ENCODE peak calls at places on chromosomes 2 and 18, in seven cellular contexts. One of them, this sample, is unnamed.

GRCh38 chr2:4674007-4674406 is 970.6 kb downstream of the DCDC2C start:
- DNase-seq in amygdala: no peak
- DNase-seq in activated CD4-positive, alpha-beta T cell treated with anti-CD3 and anti-CD28 coated beads, Interleukin-2, amount 10 ng/mL, durations not matched to agents 7 days and 5 days: peak; percentile 8
- DNase-seq in left colon: no peak
- DNase-seq in activated CD4-positive, alpha-beta memory T cell treated with anti-CD3 and anti-CD28 coated beads, Interleukin-2, amount 10 ng/mL, durations not matched to agents 7 days and 5 days: no peak
- DNase-seq in KG1: no peak
- DNase-seq in stimulated activated CD8-positive, alpha-beta memory T cell treated with anti-CD3 and anti-CD28 coated beads, Interleukin-15, amount 100 ng/mL, for 48 hours: no peak
- DNase-seq in this sample: no peak

GRCh38 chr18:69400976-69401474 is 337 bp downstream of the DOK6 start:
- DNase-seq in activated CD4-positive, alpha-beta T cell treated with anti-CD3 and anti-CD28 coated beads, Interleukin-2, amount 10 ng/mL, durations not matched to agents 7 days and 5 days: no peak
- DNase-seq in activated CD4-positive, alpha-beta memory T cell treated with anti-CD3 and anti-CD28 coated beads, Interleukin-2, amount 10 ng/mL, durations not matched to agents 7 days and 5 days: no peak
- DNase-seq in amygdala: no peak
- DNase-seq in left colon: no peak
- DNase-seq in stimulated activated CD8-positive, alpha-beta memory T cell treated with anti-CD3 and anti-CD28 coated beads, Interleukin-15, amount 100 ng/mL, for 48 hours: no peak
- DNase-seq in KG1: no peak
- DNase-seq in this sample: peak; percentile 14

GRCh38 chr18:8787764-8788163 is 82.4 kb downstream of the MTCL1 start:
- DNase-seq in activated CD4-positive, alpha-beta memory T cell treated with anti-CD3 and anti-CD28 coated beads, Interleukin-2, amount 10 ng/mL, durations not matched to agents 7 days and 5 days: no peak
- DNase-seq in KG1: no peak
- DNase-seq in activated CD4-positive, alpha-beta T cell treated with anti-CD3 and anti-CD28 coated beads, Interleukin-2, amount 10 ng/mL, durations not matched to agents 7 days and 5 days: no peak
- DNase-seq in amygdala: no peak
- DNase-seq in left colon: no peak
- DNase-seq in stimulated activated CD8-positive, alpha-beta memory T cell treated with anti-CD3 and anti-CD28 coated beads, Interleukin-15, amount 100 ng/mL, for 48 hours: no peak
- DNase-seq in this sample: no peak

GRCh38 chr18:80179857-80180558 is 67.3 kb downstream of the PARD6G start:
- DNase-seq in amygdala: no peak
- DNase-seq in activated CD4-positive, alpha-beta memory T cell treated with anti-CD3 and anti-CD28 coated beads, Interleukin-2, amount 10 ng/mL, durations not matched to agents 7 days and 5 days: no peak
- DNase-seq in stimulated activated CD8-positive, alpha-beta memory T cell treated with anti-CD3 and anti-CD28 coated beads, Interleukin-15, amount 100 ng/mL, for 48 hours: no peak
- DNase-seq in left colon: peak; percentile 33
- DNase-seq in activated CD4-positive, alpha-beta T cell treated with anti-CD3 and anti-CD28 coated beads, Interleukin-2, amount 10 ng/mL, durations not matched to agents 7 days and 5 days: no peak
- DNase-seq in KG1: no peak
- DNase-seq in this sample: no peak

GRCh38 chr2:237859082-237859433 is 365 bp upstream of the RAMP1 start:
- DNase-seq in left colon: no peak
- DNase-seq in activated CD4-positive, alpha-beta memory T cell treated with anti-CD3 and anti-CD28 coated beads, Interleukin-2, amount 10 ng/mL, durations not matched to agents 7 days and 5 days: no peak
- DNase-seq in KG1: no peak
- DNase-seq in activated CD4-positive, alpha-beta T cell treated with anti-CD3 and anti-CD28 coated beads, Interleukin-2, amount 10 ng/mL, durations not matched to agents 7 days and 5 days: no peak
- DNase-seq in stimulated activated CD8-positive, alpha-beta memory T cell treated with anti-CD3 and anti-CD28 coated beads, Interleukin-15, amount 100 ng/mL, for 48 hours: no peak
- DNase-seq in amygdala: no peak
- DNase-seq in this sample: no peak

GRCh38 chr2:218286570-218287459 is 5.5 kb downstream of the TMBIM1 start:
- DNase-seq in activated CD4-positive, alpha-beta T cell treated with anti-CD3 and anti-CD28 coated beads, Interleukin-2, amount 10 ng/mL, durations not matched to agents 7 days and 5 days: peak; percentile 88
- DNase-seq in amygdala: no peak
- DNase-seq in stimulated activated CD8-positive, alpha-beta memory T cell treated with anti-CD3 and anti-CD28 coated beads, Interleukin-15, amount 100 ng/mL, for 48 hours: peak; percentile 74
- DNase-seq in activated CD4-positive, alpha-beta memory T cell treated with anti-CD3 and anti-CD28 coated beads, Interleukin-2, amount 10 ng/mL, durations not matched to agents 7 days and 5 days: peak; percentile 87
- DNase-seq in KG1: peak; percentile 64
- DNase-seq in left colon: peak; percentile 94
- DNase-seq in this sample: peak; percentile 95

GRCh38 chr2:222318026-222318711 is 19.4 kb upstream of the PAX3 start:
- DNase-seq in activated CD4-positive, alpha-beta memory T cell treated with anti-CD3 and anti-CD28 coated beads, Interleukin-2, amount 10 ng/mL, durations not matched to agents 7 days and 5 days: peak; percentile 43
- DNase-seq in activated CD4-positive, alpha-beta T cell treated with anti-CD3 and anti-CD28 coated beads, Interleukin-2, amount 10 ng/mL, durations not matched to agents 7 days and 5 days: no peak
- DNase-seq in stimulated activated CD8-positive, alpha-beta memory T cell treated with anti-CD3 and anti-CD28 coated beads, Interleukin-15, amount 100 ng/mL, for 48 hours: no peak
- DNase-seq in left colon: peak; percentile 79
- DNase-seq in KG1: peak; percentile 54
- DNase-seq in amygdala: no peak
- DNase-seq in this sample: no peak

GRCh38 chr18:59718108-59719057 is 21.2 kb upstream of the CCBE1 start:
- DNase-seq in left colon: no peak
- DNase-seq in stimulated activated CD8-positive, alpha-beta memory T cell treated with anti-CD3 and anti-CD28 coated beads, Interleukin-15, amount 100 ng/mL, for 48 hours: no peak
- DNase-seq in KG1: no peak
- DNase-seq in activated CD4-positive, alpha-beta memory T cell treated with anti-CD3 and anti-CD28 coated beads, Interleukin-2, amount 10 ng/mL, durations not matched to agents 7 days and 5 days: no peak
- DNase-seq in amygdala: no peak
- DNase-seq in activated CD4-positive, alpha-beta T cell treated with anti-CD3 and anti-CD28 coated beads, Interleukin-2, amount 10 ng/mL, durations not matched to agents 7 days and 5 days: no peak
- DNase-seq in this sample: peak; percentile 83

GRCh38 chr2:218284106-218284811 is 8.0 kb downstream of the TMBIM1 start:
- DNase-seq in amygdala: no peak
- DNase-seq in KG1: no peak
- DNase-seq in left colon: peak; percentile 54
- DNase-seq in activated CD4-positive, alpha-beta T cell treated with anti-CD3 and anti-CD28 coated beads, Interleukin-2, amount 10 ng/mL, durations not matched to agents 7 days and 5 days: peak; percentile 68
- DNase-seq in activated CD4-positive, alpha-beta memory T cell treated with anti-CD3 and anti-CD28 coated beads, Interleukin-2, amount 10 ng/mL, durations not matched to agents 7 days and 5 days: peak; percentile 78
- DNase-seq in stimulated activated CD8-positive, alpha-beta memory T cell treated with anti-CD3 and anti-CD28 coated beads, Interleukin-15, amount 100 ng/mL, for 48 hours: peak; percentile 64
- DNase-seq in this sample: peak; percentile 84

GRCh38 chr2:100451734-100452133 is 18.5 kb upstream of the NMS start:
- DNase-seq in stimulated activated CD8-positive, alpha-beta memory T cell treated with anti-CD3 and anti-CD28 coated beads, Interleukin-15, amount 100 ng/mL, for 48 hours: no peak
- DNase-seq in amygdala: no peak
- DNase-seq in left colon: no peak
- DNase-seq in KG1: no peak
- DNase-seq in activated CD4-positive, alpha-beta T cell treated with anti-CD3 and anti-CD28 coated beads, Interleukin-2, amount 10 ng/mL, durations not matched to agents 7 days and 5 days: no peak
- DNase-seq in activated CD4-positive, alpha-beta memory T cell treated with anti-CD3 and anti-CD28 coated beads, Interleukin-2, amount 10 ng/mL, durations not matched to agents 7 days and 5 days: no peak
- DNase-seq in this sample: no peak

GRCh38 chr2:202054716-202055115 is 18.3 kb upstream of the KIAA2012 start:
- DNase-seq in amygdala: no peak
- DNase-seq in KG1: no peak
- DNase-seq in activated CD4-positive, alpha-beta memory T cell treated with anti-CD3 and anti-CD28 coated beads, Interleukin-2, amount 10 ng/mL, durations not matched to agents 7 days and 5 days: no peak
- DNase-seq in left colon: no peak
- DNase-seq in activated CD4-positive, alpha-beta T cell treated with anti-CD3 and anti-CD28 coated beads, Interleukin-2, amount 10 ng/mL, durations not matched to agents 7 days and 5 days: no peak
- DNase-seq in stimulated activated CD8-positive, alpha-beta memory T cell treated with anti-CD3 and anti-CD28 coated beads, Interleukin-15, amount 100 ng/mL, for 48 hours: no peak
- DNase-seq in this sample: no peak

GRCh38 chr2:122480381-122481243 is 725.2 kb downstream of the TSN start:
- DNase-seq in amygdala: no peak
- DNase-seq in stimulated activated CD8-positive, alpha-beta memory T cell treated with anti-CD3 and anti-CD28 coated beads, Interleukin-15, amount 100 ng/mL, for 48 hours: no peak
- DNase-seq in KG1: no peak
- DNase-seq in activated CD4-positive, alpha-beta T cell treated with anti-CD3 and anti-CD28 coated beads, Interleukin-2, amount 10 ng/mL, durations not matched to agents 7 days and 5 days: no peak
- DNase-seq in left colon: no peak
- DNase-seq in activated CD4-positive, alpha-beta memory T cell treated with anti-CD3 and anti-CD28 coated beads, Interleukin-2, amount 10 ng/mL, durations not matched to agents 7 days and 5 days: no peak
- DNase-seq in this sample: no peak

GRCh38 chr2:236545814-236546480 is 23.7 kb upstream of the ACKR3 start:
- DNase-seq in amygdala: no peak
- DNase-seq in activated CD4-positive, alpha-beta T cell treated with anti-CD3 and anti-CD28 coated beads, Interleukin-2, amount 10 ng/mL, durations not matched to agents 7 days and 5 days: peak; percentile 55
- DNase-seq in left colon: no peak
- DNase-seq in stimulated activated CD8-positive, alpha-beta memory T cell treated with anti-CD3 and anti-CD28 coated beads, Interleukin-15, amount 100 ng/mL, for 48 hours: no peak
- DNase-seq in KG1: peak; percentile 33
- DNase-seq in activated CD4-positive, alpha-beta memory T cell treated with anti-CD3 and anti-CD28 coated beads, Interleukin-2, amount 10 ng/mL, durations not matched to agents 7 days and 5 days: peak; percentile 42
- DNase-seq in this sample: no peak

GRCh38 chr2:100380681-100381080 is 36.8 kb downstream of the CHST10 start:
- DNase-seq in amygdala: no peak
- DNase-seq in stimulated activated CD8-positive, alpha-beta memory T cell treated with anti-CD3 and anti-CD28 coated beads, Interleukin-15, amount 100 ng/mL, for 48 hours: no peak
- DNase-seq in activated CD4-positive, alpha-beta memory T cell treated with anti-CD3 and anti-CD28 coated beads, Interleukin-2, amount 10 ng/mL, durations not matched to agents 7 days and 5 days: no peak
- DNase-seq in left colon: no peak
- DNase-seq in KG1: no peak
- DNase-seq in activated CD4-positive, alpha-beta T cell treated with anti-CD3 and anti-CD28 coated beads, Interleukin-2, amount 10 ng/mL, durations not matched to agents 7 days and 5 days: no peak
- DNase-seq in this sample: no peak

GRCh38 chr2:195479407-195479806 is 177.6 kb upstream of the SLC39A10 start:
- DNase-seq in activated CD4-positive, alpha-beta memory T cell treated with anti-CD3 and anti-CD28 coated beads, Interleukin-2, amount 10 ng/mL, durations not matched to agents 7 days and 5 days: no peak
- DNase-seq in KG1: no peak
- DNase-seq in left colon: no peak
- DNase-seq in activated CD4-positive, alpha-beta T cell treated with anti-CD3 and anti-CD28 coated beads, Interleukin-2, amount 10 ng/mL, durations not matched to agents 7 days and 5 days: no peak
- DNase-seq in stimulated activated CD8-positive, alpha-beta memory T cell treated with anti-CD3 and anti-CD28 coated beads, Interleukin-15, amount 100 ng/mL, for 48 hours: no peak
- DNase-seq in amygdala: no peak
- DNase-seq in this sample: no peak

GRCh38 chr2:29562896-29563295 is 358.5 kb downstream of the ALK start:
- DNase-seq in KG1: no peak
- DNase-seq in amygdala: no peak
- DNase-seq in left colon: no peak
- DNase-seq in stimulated activated CD8-positive, alpha-beta memory T cell treated with anti-CD3 and anti-CD28 coated beads, Interleukin-15, amount 100 ng/mL, for 48 hours: no peak
- DNase-seq in activated CD4-positive, alpha-beta memory T cell treated with anti-CD3 and anti-CD28 coated beads, Interleukin-2, amount 10 ng/mL, durations not matched to agents 7 days and 5 days: no peak
- DNase-seq in activated CD4-positive, alpha-beta T cell treated with anti-CD3 and anti-CD28 coated beads, Interleukin-2, amount 10 ng/mL, durations not matched to agents 7 days and 5 days: no peak
- DNase-seq in this sample: no peak

GRCh38 chr2:160910681-160911080 is 249.5 kb upstream of the TANK start:
- DNase-seq in stimulated activated CD8-positive, alpha-beta memory T cell treated with anti-CD3 and anti-CD28 coated beads, Interleukin-15, amount 100 ng/mL, for 48 hours: no peak
- DNase-seq in KG1: no peak
- DNase-seq in left colon: no peak
- DNase-seq in activated CD4-positive, alpha-beta memory T cell treated with anti-CD3 and anti-CD28 coated beads, Interleukin-2, amount 10 ng/mL, durations not matched to agents 7 days and 5 days: no peak
- DNase-seq in activated CD4-positive, alpha-beta T cell treated with anti-CD3 and anti-CD28 coated beads, Interleukin-2, amount 10 ng/mL, durations not matched to agents 7 days and 5 days: no peak
- DNase-seq in amygdala: no peak
- DNase-seq in this sample: peak; percentile 16

GRCh38 chr18:25230658-25231326 is 121.2 kb downstream of the ZNF521 start:
- DNase-seq in activated CD4-positive, alpha-beta memory T cell treated with anti-CD3 and anti-CD28 coated beads, Interleukin-2, amount 10 ng/mL, durations not matched to agents 7 days and 5 days: no peak
- DNase-seq in KG1: no peak
- DNase-seq in left colon: peak; percentile 29
- DNase-seq in amygdala: peak; percentile 6
- DNase-seq in activated CD4-positive, alpha-beta T cell treated with anti-CD3 and anti-CD28 coated beads, Interleukin-2, amount 10 ng/mL, durations not matched to agents 7 days and 5 days: no peak
- DNase-seq in stimulated activated CD8-positive, alpha-beta memory T cell treated with anti-CD3 and anti-CD28 coated beads, Interleukin-15, amount 100 ng/mL, for 48 hours: no peak
- DNase-seq in this sample: peak; percentile 66

GRCh38 chr2:24471662-24472061 is 19.4 kb upstream of the NCOA1 start:
- DNase-seq in activated CD4-positive, alpha-beta memory T cell treated with anti-CD3 and anti-CD28 coated beads, Interleukin-2, amount 10 ng/mL, durations not matched to agents 7 days and 5 days: no peak
- DNase-seq in activated CD4-positive, alpha-beta T cell treated with anti-CD3 and anti-CD28 coated beads, Interleukin-2, amount 10 ng/mL, durations not matched to agents 7 days and 5 days: peak; percentile 23
- DNase-seq in amygdala: no peak
- DNase-seq in KG1: no peak
- DNase-seq in stimulated activated CD8-positive, alpha-beta memory T cell treated with anti-CD3 and anti-CD28 coated beads, Interleukin-15, amount 100 ng/mL, for 48 hours: no peak
- DNase-seq in left colon: no peak
- DNase-seq in this sample: no peak

GRCh38 chr18:12239426-12239825 is 14.7 kb upstream of the CIDEA start:
- DNase-seq in activated CD4-positive, alpha-beta T cell treated with anti-CD3 and anti-CD28 coated beads, Interleukin-2, amount 10 ng/mL, durations not matched to agents 7 days and 5 days: no peak
- DNase-seq in left colon: no peak
- DNase-seq in KG1: no peak
- DNase-seq in activated CD4-positive, alpha-beta memory T cell treated with anti-CD3 and anti-CD28 coated beads, Interleukin-2, amount 10 ng/mL, durations not matched to agents 7 days and 5 days: no peak
- DNase-seq in amygdala: no peak
- DNase-seq in stimulated activated CD8-positive, alpha-beta memory T cell treated with anti-CD3 and anti-CD28 coated beads, Interleukin-15, amount 100 ng/mL, for 48 hours: no peak
- DNase-seq in this sample: no peak

GRCh38 chr2:53058526-53058925 is 709.1 kb upstream of the CHAC2 start:
- DNase-seq in KG1: no peak
- DNase-seq in left colon: no peak
- DNase-seq in activated CD4-positive, alpha-beta memory T cell treated with anti-CD3 and anti-CD28 coated beads, Interleukin-2, amount 10 ng/mL, durations not matched to agents 7 days and 5 days: no peak
- DNase-seq in activated CD4-positive, alpha-beta T cell treated with anti-CD3 and anti-CD28 coated beads, Interleukin-2, amount 10 ng/mL, durations not matched to agents 7 days and 5 days: no peak
- DNase-seq in stimulated activated CD8-positive, alpha-beta memory T cell treated with anti-CD3 and anti-CD28 coated beads, Interleukin-15, amount 100 ng/mL, for 48 hours: no peak
- DNase-seq in amygdala: no peak
- DNase-seq in this sample: no peak

GRCh38 chr2:232386740-232387450 is 8.3 kb downstream of the ALPP start:
- DNase-seq in activated CD4-positive, alpha-beta T cell treated with anti-CD3 and anti-CD28 coated beads, Interleukin-2, amount 10 ng/mL, durations not matched to agents 7 days and 5 days: no peak
- DNase-seq in left colon: no peak
- DNase-seq in KG1: no peak
- DNase-seq in amygdala: no peak
- DNase-seq in activated CD4-positive, alpha-beta memory T cell treated with anti-CD3 and anti-CD28 coated beads, Interleukin-2, amount 10 ng/mL, durations not matched to agents 7 days and 5 days: no peak
- DNase-seq in stimulated activated CD8-positive, alpha-beta memory T cell treated with anti-CD3 and anti-CD28 coated beads, Interleukin-15, amount 100 ng/mL, for 48 hours: no peak
- DNase-seq in this sample: no peak